ENCODE peak calls at places on chromosomes 1 and 21, in eight cellular contexts. One of them, this sample, is unnamed.

GRCh38 chr1:206672011-206672688 is 12.6 kb upstream of the MAPKAPK2 start:
- DNase-seq in trophoblast cell: no peak
- DNase-seq in uterus: no peak
- DNase-seq in vagina: no peak
- DNase-seq in ovary: no peak
- DNase-seq in left ventricle myocardium inferior: no peak
- DNase-seq in SJSA1: no peak
- DNase-seq in DND-41: no peak
- DNase-seq in this sample: no peak

GRCh38 chr1:176770066-176770465 is 307.1 kb downstream of the PAPPA2 start:
- DNase-seq in vagina: no peak
- DNase-seq in trophoblast cell: peak; percentile 50
- DNase-seq in ovary: no peak
- DNase-seq in SJSA1: no peak
- DNase-seq in left ventricle myocardium inferior: no peak
- DNase-seq in DND-41: no peak
- DNase-seq in uterus: no peak
- DNase-seq in this sample: no peak

GRCh38 chr1:2489615-2490014 is 13.5 kb downstream of the PLCH2 start:
- DNase-seq in uterus: no peak
- DNase-seq in DND-41: no peak
- DNase-seq in trophoblast cell: no peak
- DNase-seq in ovary: no peak
- DNase-seq in vagina: no peak
- DNase-seq in left ventricle myocardium inferior: no peak
- DNase-seq in SJSA1: no peak
- DNase-seq in this sample: no peak

GRCh38 chr1:11535761-11536572 is 57.0 kb downstream of the DISP3 start:
- DNase-seq in vagina: no peak
- DNase-seq in SJSA1: no peak
- DNase-seq in left ventricle myocardium inferior: no peak
- DNase-seq in uterus: no peak
- DNase-seq in ovary: no peak
- DNase-seq in trophoblast cell: peak; percentile 17
- DNase-seq in DND-41: no peak
- DNase-seq in this sample: no peak

GRCh38 chr1:237875291-237875690 is 15.4 kb downstream of the ZP4 start:
- DNase-seq in trophoblast cell: peak; percentile 38
- DNase-seq in DND-41: no peak
- DNase-seq in uterus: no peak
- DNase-seq in vagina: no peak
- DNase-seq in left ventricle myocardium inferior: no peak
- DNase-seq in ovary: no peak
- DNase-seq in SJSA1: no peak
- DNase-seq in this sample: no peak

GRCh38 chr1:228332797-228333738 is 73.6 kb downstream of the TRIM11 start:
- DNase-seq in ovary: peak; percentile 14
- DNase-seq in SJSA1: no peak
- DNase-seq in left ventricle myocardium inferior: no peak
- DNase-seq in uterus: peak; percentile 8
- DNase-seq in trophoblast cell: no peak
- DNase-seq in vagina: no peak
- DNase-seq in DND-41: no peak
- DNase-seq in this sample: no peak

GRCh38 chr21:38295997-38296764 is 39.4 kb downstream of the KCNJ15 start:
- DNase-seq in ovary: no peak
- DNase-seq in left ventricle myocardium inferior: no peak
- DNase-seq in SJSA1: no peak
- DNase-seq in DND-41: no peak
- DNase-seq in uterus: no peak
- DNase-seq in vagina: no peak
- DNase-seq in trophoblast cell: peak; percentile 42
- DNase-seq in this sample: no peak

GRCh38 chr1:6490181-6491075 is 1.0 kb downstream of the PLEKHG5 start:
- DNase-seq in uterus: peak; percentile 30
- DNase-seq in DND-41: peak; percentile 83
- DNase-seq in ovary: peak; percentile 75
- DNase-seq in left ventricle myocardium inferior: peak; percentile 66
- DNase-seq in trophoblast cell: peak; percentile 69
- DNase-seq in vagina: no peak
- DNase-seq in SJSA1: peak; percentile 68
- DNase-seq in this sample: peak; percentile 31

GRCh38 chr1:158048371-158049067 is 55.1 kb downstream of the KIRREL1 start:
- DNase-seq in ovary: no peak
- DNase-seq in uterus: no peak
- DNase-seq in SJSA1: no peak
- DNase-seq in left ventricle myocardium inferior: no peak
- DNase-seq in vagina: no peak
- DNase-seq in DND-41: no peak
- DNase-seq in trophoblast cell: no peak
- DNase-seq in this sample: no peak
- H3K4me1 ChIP-seq in ovary: peaks cover 24% of the 10 kb centered on the region
- H3K4me1 ChIP-seq in uterus: peaks cover 5% of the 10 kb centered on the region
- H3K4me1 ChIP-seq in SJSA1: peaks cover 15% of the 10 kb centered on the region
- H3K4me1 ChIP-seq in left ventricle myocardium inferior: peaks cover 47% of the 10 kb centered on the region
- H3K4me1 ChIP-seq in vagina: peaks cover 42% of the 10 kb centered on the region
- H3K4me1 ChIP-seq in DND-41: no peaks in the 10 kb centered on the region
- H3K4me1 ChIP-seq in trophoblast cell: peaks cover 5% of the 10 kb centered on the region
- H3K4me1 ChIP-seq in this sample: no peaks in the 10 kb centered on the region

GRCh38 chr1:149932474-149932873 is 4.2 kb downstream of the MTMR11 start:
- DNase-seq in SJSA1: no peak
- DNase-seq in DND-41: no peak
- DNase-seq in left ventricle myocardium inferior: no peak
- DNase-seq in trophoblast cell: no peak
- DNase-seq in uterus: no peak
- DNase-seq in vagina: no peak
- DNase-seq in ovary: no peak
- DNase-seq in this sample: no peak

GRCh38 chr1:149927535-149928387 is at the start of gene SF3B4:
- DNase-seq in ovary: peak; percentile 96
- DNase-seq in DND-41: peak; percentile 97
- DNase-seq in uterus: peak; percentile 96
- DNase-seq in trophoblast cell: peak; percentile 97
- DNase-seq in SJSA1: peak; percentile 95
- DNase-seq in left ventricle myocardium inferior: peak; percentile 97
- DNase-seq in vagina: no peak
- DNase-seq in this sample: peak; percentile 95

GRCh38 chr1:149931212-149931805 is 3.7 kb upstream of the SF3B4 start:
- DNase-seq in left ventricle myocardium inferior: no peak
- DNase-seq in SJSA1: no peak
- DNase-seq in trophoblast cell: no peak
- DNase-seq in DND-41: no peak
- DNase-seq in uterus: no peak
- DNase-seq in vagina: peak; percentile 16
- DNase-seq in ovary: no peak
- DNase-seq in this sample: no peak

GRCh38 chr1:149928388-149928724 is 753 bp upstream of the SF3B4 start:
- DNase-seq in vagina: no peak
- DNase-seq in trophoblast cell: no peak
- DNase-seq in DND-41: no peak
- DNase-seq in SJSA1: no peak
- DNase-seq in left ventricle myocardium inferior: no peak
- DNase-seq in uterus: no peak
- DNase-seq in ovary: no peak
- DNase-seq in this sample: no peak

DNA sequence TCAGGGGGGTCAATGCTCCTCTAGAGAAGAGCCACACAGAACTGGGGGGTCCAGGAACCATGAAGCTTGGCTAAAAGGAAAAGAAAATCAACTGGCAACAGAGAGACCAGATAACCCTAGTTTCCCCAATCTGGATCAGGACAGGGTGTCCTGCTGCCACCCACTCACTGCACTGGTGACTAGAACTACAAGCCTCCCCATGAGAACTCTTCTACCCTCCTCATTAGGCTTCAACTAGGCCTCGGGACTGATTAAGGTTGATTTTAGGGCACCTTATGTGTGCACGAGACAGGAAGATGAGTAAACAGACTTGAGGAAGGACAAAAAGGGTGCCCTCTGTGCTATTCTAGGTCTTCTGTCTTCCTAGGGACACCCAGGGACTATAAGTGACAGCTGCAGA is 2.2 kb upstream of the SF3B4 start:
- DNase-seq in SJSA1: no peak
- DNase-seq in DND-41: no peak
- DNase-seq in left ventricle myocardium inferior: no peak
- DNase-seq in ovary: no peak
- DNase-seq in trophoblast cell: no peak
- DNase-seq in uterus: no peak
- DNase-seq in vagina: no peak
- DNase-seq in this sample: no peak
- H3K27ac ChIP-seq in SJSA1: no peak overlapping the region
- H3K27ac ChIP-seq in DND-41: no peak overlapping the region
- H3K27ac ChIP-seq in left ventricle myocardium inferior: no peak overlapping the region
- H3K27ac ChIP-seq in ovary: no peak overlapping the region
- H3K27ac ChIP-seq in trophoblast cell: no peak overlapping the region
- H3K27ac ChIP-seq in uterus: peak overlapping the region; percentile 95
- H3K27ac ChIP-seq in vagina: no peak overlapping the region
- H3K27ac ChIP-seq in this sample: no peak overlapping the region

GRCh38 chr1:42935313-42935624 is 23.4 kb downstream of the SLC2A1 start:
- DNase-seq in ovary: no peak
- DNase-seq in SJSA1: no peak
- DNase-seq in uterus: peak; percentile 8
- DNase-seq in vagina: no peak
- DNase-seq in left ventricle myocardium inferior: no peak
- DNase-seq in DND-41: no peak
- DNase-seq in trophoblast cell: no peak
- DNase-seq in this sample: no peak
- H3K4me1 ChIP-seq in ovary: peaks cover 13% of the 10 kb centered on the region
- H3K4me1 ChIP-seq in SJSA1: peaks cover 90% of the 10 kb centered on the region
- H3K4me1 ChIP-seq in uterus: no peaks in the 10 kb centered on the region
- H3K4me1 ChIP-seq in vagina: peaks cover 89% of the 10 kb centered on the region
- H3K4me1 ChIP-seq in left ventricle myocardium inferior: peaks cover 72% of the 10 kb centered on the region
- H3K4me1 ChIP-seq in DND-41: peaks cover 47% of the 10 kb centered on the region
- H3K4me1 ChIP-seq in trophoblast cell: peaks cover 78% of the 10 kb centered on the region
- H3K4me1 ChIP-seq in this sample: peaks cover 99% of the 10 kb centered on the region

DNA sequence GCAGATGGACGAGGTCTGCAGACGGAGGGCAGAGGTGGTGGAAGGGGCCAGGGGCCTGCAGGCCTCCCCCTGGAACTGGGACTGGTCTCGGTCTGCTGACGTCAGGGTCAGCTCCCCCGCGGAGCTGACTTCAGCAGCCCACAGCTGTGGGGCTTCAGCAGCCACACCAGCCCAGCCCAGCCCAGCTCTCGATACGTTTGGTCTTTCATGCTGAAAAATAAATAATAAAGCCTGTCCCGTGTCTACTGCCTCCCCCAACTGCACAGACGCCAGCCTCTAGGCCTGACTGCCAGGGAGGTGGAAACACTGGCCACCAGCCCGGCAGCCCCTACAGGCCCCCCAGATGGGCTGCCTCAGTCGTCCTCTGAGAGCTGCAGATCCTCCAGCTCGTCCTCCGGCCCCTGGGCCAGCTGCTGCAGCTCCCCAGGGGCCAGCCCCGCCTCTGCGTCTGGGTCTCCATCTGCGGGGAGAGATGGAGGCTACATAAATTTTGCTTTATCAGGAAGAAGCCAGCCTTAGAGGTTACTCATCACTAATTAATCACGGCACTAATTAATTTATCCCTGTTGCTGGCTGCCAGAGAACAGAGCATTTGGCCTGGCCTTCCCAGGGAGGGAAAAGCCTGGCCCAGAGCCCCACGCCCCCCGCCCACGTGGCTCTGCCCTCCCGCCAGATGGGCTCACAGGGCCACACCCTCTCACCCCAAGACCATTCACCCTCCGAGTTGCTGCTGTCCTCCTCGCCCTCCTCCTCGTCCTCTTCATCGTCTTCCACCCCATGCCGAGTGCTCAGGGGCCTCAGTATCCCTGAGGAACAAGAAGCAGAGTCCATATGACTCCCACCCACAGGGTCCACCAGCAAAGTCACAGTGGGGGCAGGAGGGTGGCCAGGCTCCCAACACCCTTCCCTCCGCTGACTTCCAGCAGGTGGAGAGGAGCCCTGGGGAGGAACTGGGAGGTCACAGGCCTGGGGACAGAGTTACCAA is 14.4 kb downstream of the NOC2L start:
- DNase-seq in left ventricle myocardium inferior: peak; percentile 51
- DNase-seq in SJSA1: no peak
- DNase-seq in DND-41: no peak
- DNase-seq in ovary: peak; percentile 87
- DNase-seq in uterus: peak; percentile 83
- DNase-seq in trophoblast cell: no peak
- DNase-seq in vagina: no peak
- DNase-seq in this sample: no peak
- H3K27ac ChIP-seq in left ventricle myocardium inferior: peak overlapping the region; percentile 63
- H3K27ac ChIP-seq in SJSA1: no peak overlapping the region
- H3K27ac ChIP-seq in DND-41: no peak overlapping the region
- H3K27ac ChIP-seq in ovary: no peak overlapping the region
- H3K27ac ChIP-seq in uterus: peak overlapping the region; percentile 85
- H3K27ac ChIP-seq in trophoblast cell: no peak overlapping the region
- H3K27ac ChIP-seq in vagina: peak overlapping the region; percentile 72
- H3K27ac ChIP-seq in this sample: no peak overlapping the region